ENCODE peak calls at places on chromosomes 3 and 15, in eight cellular contexts. One of them, this sample, is unnamed.

GRCh38 chr3:113747719-113748046 is 848 bp downstream of the ATP6V1A start:
- DNase-seq in tibial artery: no peak
- DNase-seq in WTC11: no peak
- DNase-seq in foreskin fibroblast: no peak
- DNase-seq in upper lobe of right lung: no peak
- DNase-seq in lower lobe of right lung: no peak
- DNase-seq in cardiac muscle cell: peak
- DNase-seq in fibroblast of lung: peak
- DNase-seq in this sample: peak

GRCh38 chr3:168933614-168934013 is 729.9 kb downstream of the MECOM start:
- DNase-seq in cardiac muscle cell: no peak
- DNase-seq in WTC11: no peak
- DNase-seq in tibial artery: no peak
- DNase-seq in fibroblast of lung: peak
- DNase-seq in foreskin fibroblast: no peak
- DNase-seq in upper lobe of right lung: no peak
- DNase-seq in lower lobe of right lung: no peak
- DNase-seq in this sample: no peak

GRCh38 chr15:57060799-57061198 is 142.4 kb downstream of the TCF12 start:
- DNase-seq in foreskin fibroblast: peak
- DNase-seq in fibroblast of lung: peak
- DNase-seq in tibial artery: no peak
- DNase-seq in lower lobe of right lung: no peak
- DNase-seq in WTC11: no peak
- DNase-seq in upper lobe of right lung: no peak
- DNase-seq in cardiac muscle cell: no peak
- DNase-seq in this sample: no peak

GRCh38 chr15:26028086-26028740 is 165.1 kb upstream of the ATP10A start:
- DNase-seq in fibroblast of lung: peak
- DNase-seq in lower lobe of right lung: no peak
- DNase-seq in foreskin fibroblast: no peak
- DNase-seq in cardiac muscle cell: no peak
- DNase-seq in upper lobe of right lung: no peak
- DNase-seq in tibial artery: no peak
- DNase-seq in WTC11: no peak
- DNase-seq in this sample: no peak

GRCh38 chr3:179852117-179852886 is 184.4 kb downstream of the PEX5L start:
- DNase-seq in foreskin fibroblast: peak
- DNase-seq in tibial artery: no peak
- DNase-seq in upper lobe of right lung: no peak
- DNase-seq in lower lobe of right lung: no peak
- DNase-seq in WTC11: peak
- DNase-seq in fibroblast of lung: peak
- DNase-seq in cardiac muscle cell: no peak
- DNase-seq in this sample: peak

GRCh38 chr3:192827208-192827607 is 90.4 kb downstream of the MB21D2 start:
- DNase-seq in lower lobe of right lung: no peak
- DNase-seq in tibial artery: no peak
- DNase-seq in cardiac muscle cell: no peak
- DNase-seq in upper lobe of right lung: no peak
- DNase-seq in WTC11: no peak
- DNase-seq in fibroblast of lung: peak
- DNase-seq in foreskin fibroblast: peak
- DNase-seq in this sample: no peak

GRCh38 chr3:144364797-144365196 is 393.2 kb downstream of the DIPK2A start:
- DNase-seq in cardiac muscle cell: no peak
- DNase-seq in WTC11: no peak
- DNase-seq in upper lobe of right lung: no peak
- DNase-seq in fibroblast of lung: peak
- DNase-seq in tibial artery: no peak
- DNase-seq in lower lobe of right lung: no peak
- DNase-seq in foreskin fibroblast: peak
- DNase-seq in this sample: no peak

GRCh38 chr15:40872791-40873526 is 1.1 kb downstream of the RHOV start:
- DNase-seq in foreskin fibroblast: no peak
- DNase-seq in cardiac muscle cell: no peak
- DNase-seq in lower lobe of right lung: no peak
- DNase-seq in upper lobe of right lung: no peak
- DNase-seq in WTC11: no peak
- DNase-seq in fibroblast of lung: no peak
- DNase-seq in tibial artery: no peak
- DNase-seq in this sample: no peak

GRCh38 chr3:22450785-22451400 is 699.9 kb upstream of the ZNF385D start:
- DNase-seq in lower lobe of right lung: no peak
- DNase-seq in cardiac muscle cell: no peak
- DNase-seq in fibroblast of lung: peak
- DNase-seq in tibial artery: no peak
- DNase-seq in WTC11: no peak
- DNase-seq in foreskin fibroblast: peak
- DNase-seq in upper lobe of right lung: no peak
- DNase-seq in this sample: no peak

GRCh38 chr15:29734917-29735572 is 87.2 kb downstream of the TJP1 start:
- DNase-seq in tibial artery: no peak
- DNase-seq in upper lobe of right lung: no peak
- DNase-seq in fibroblast of lung: peak
- DNase-seq in foreskin fibroblast: no peak
- DNase-seq in WTC11: no peak
- DNase-seq in lower lobe of right lung: no peak
- DNase-seq in cardiac muscle cell: no peak
- DNase-seq in this sample: peak

GRCh38 chr3:184346480-184346879 is 9.1 kb downstream of the FAM131A start:
- DNase-seq in lower lobe of right lung: no peak
- DNase-seq in WTC11: no peak
- DNase-seq in upper lobe of right lung: no peak
- DNase-seq in fibroblast of lung: no peak
- DNase-seq in cardiac muscle cell: no peak
- DNase-seq in tibial artery: no peak
- DNase-seq in foreskin fibroblast: no peak
- DNase-seq in this sample: no peak

GRCh38 chr3:184347321-184348056 is 10.1 kb downstream of the FAM131A start:
- DNase-seq in lower lobe of right lung: no peak
- DNase-seq in upper lobe of right lung: no peak
- DNase-seq in WTC11: no peak
- DNase-seq in fibroblast of lung: peak
- DNase-seq in tibial artery: no peak
- DNase-seq in foreskin fibroblast: peak
- DNase-seq in cardiac muscle cell: no peak
- DNase-seq in this sample: no peak

GRCh38 chr3:184348057-184348382 is 10.6 kb downstream of the FAM131A start:
- DNase-seq in WTC11: no peak
- DNase-seq in upper lobe of right lung: no peak
- DNase-seq in fibroblast of lung: no peak
- DNase-seq in cardiac muscle cell: no peak
- DNase-seq in tibial artery: no peak
- DNase-seq in lower lobe of right lung: no peak
- DNase-seq in foreskin fibroblast: no peak
- DNase-seq in this sample: no peak

GRCh38 chr3:184344579-184345350 is 7.4 kb downstream of the FAM131A start:
- DNase-seq in upper lobe of right lung: no peak
- DNase-seq in lower lobe of right lung: no peak
- DNase-seq in fibroblast of lung: no peak
- DNase-seq in foreskin fibroblast: no peak
- DNase-seq in tibial artery: no peak
- DNase-seq in cardiac muscle cell: no peak
- DNase-seq in WTC11: no peak
- DNase-seq in this sample: no peak

DNA sequence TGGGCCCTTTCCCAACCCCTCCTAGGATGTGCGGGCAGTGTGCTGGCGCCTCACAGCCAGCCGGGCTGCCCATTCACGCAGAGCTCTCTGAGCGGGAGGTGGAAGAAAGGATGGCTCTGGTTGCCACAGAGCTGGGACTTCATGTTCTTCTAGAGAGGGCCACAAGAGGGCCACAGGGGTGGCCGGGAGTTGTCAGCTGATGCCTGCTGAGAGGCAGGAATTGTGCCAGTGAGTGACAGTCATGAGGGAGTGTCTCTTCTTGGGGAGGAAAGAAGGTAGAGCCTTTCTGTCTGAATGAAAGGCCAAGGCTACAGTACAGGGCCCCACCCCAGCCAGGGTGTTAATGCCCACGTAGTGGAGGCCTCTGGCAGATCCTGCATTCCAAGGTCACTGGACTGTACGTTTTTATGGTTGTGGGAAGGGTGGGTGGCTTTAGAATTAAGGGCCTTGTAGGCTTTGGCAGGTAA is 8.3 kb downstream of the FAM131A start:
- DNase-seq in lower lobe of right lung: peak
- DNase-seq in WTC11: peak
- DNase-seq in fibroblast of lung: peak
- DNase-seq in cardiac muscle cell: peak
- DNase-seq in foreskin fibroblast: peak
- DNase-seq in tibial artery: peak
- DNase-seq in upper lobe of right lung: peak
- DNase-seq in this sample: peak
- TF ChIP-seq CTCF in lower lobe of right lung: peak
- TF ChIP-seq CTCF in WTC11: no peak
- TF ChIP-seq CTCF in fibroblast of lung: peak
- TF ChIP-seq CTCF in cardiac muscle cell: peak
- TF ChIP-seq CTCF in foreskin fibroblast: peak
- TF ChIP-seq CTCF in tibial artery: peak
- TF ChIP-seq CTCF in upper lobe of right lung: peak
- TF ChIP-seq CTCF in this sample: peak

DNA sequence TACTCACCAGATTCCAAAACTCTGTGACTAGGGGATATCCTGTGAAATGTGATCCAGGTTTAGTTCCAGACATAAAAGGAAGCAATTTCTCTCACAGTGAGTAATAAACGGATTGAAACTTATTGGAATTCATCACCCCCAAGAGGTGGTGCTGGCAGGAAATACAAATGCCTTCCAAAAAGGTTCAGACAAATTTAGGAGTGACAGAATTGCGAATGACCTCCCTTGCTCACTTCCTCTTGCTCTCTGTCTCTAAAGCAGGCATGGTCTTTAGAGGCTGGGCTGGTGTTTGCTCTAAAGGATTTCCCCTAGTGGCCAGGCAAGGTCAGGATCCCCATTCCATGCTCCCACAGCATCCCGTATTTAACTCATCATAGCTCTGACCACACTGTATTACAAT is 449.4 kb upstream of the PPP2R3A start:
- DNase-seq in fibroblast of lung: peak
- DNase-seq in tibial artery: no peak
- DNase-seq in upper lobe of right lung: no peak
- DNase-seq in WTC11: peak
- DNase-seq in cardiac muscle cell: peak
- DNase-seq in lower lobe of right lung: no peak
- DNase-seq in foreskin fibroblast: peak
- DNase-seq in this sample: no peak
- TF ChIP-seq CTCF in fibroblast of lung: peak
- TF ChIP-seq CTCF in tibial artery: no peak
- TF ChIP-seq CTCF in upper lobe of right lung: no peak
- TF ChIP-seq CTCF in WTC11: no peak
- TF ChIP-seq CTCF in cardiac muscle cell: no peak
- TF ChIP-seq CTCF in lower lobe of right lung: no peak
- TF ChIP-seq CTCF in foreskin fibroblast: peak
- TF ChIP-seq CTCF in this sample: no peak

GRCh38 chr3:160564949-160565441 is 376 bp downstream of the KPNA4 start:
- DNase-seq in fibroblast of lung: peak
- DNase-seq in cardiac muscle cell: peak
- DNase-seq in foreskin fibroblast: peak
- DNase-seq in lower lobe of right lung: peak
- DNase-seq in WTC11: peak
- DNase-seq in upper lobe of right lung: peak
- DNase-seq in tibial artery: no peak
- DNase-seq in this sample: peak

GRCh38 chr3:160562952-160563351 is 2.4 kb downstream of the KPNA4 start:
- DNase-seq in fibroblast of lung: no peak
- DNase-seq in tibial artery: no peak
- DNase-seq in WTC11: no peak
- DNase-seq in upper lobe of right lung: no peak
- DNase-seq in cardiac muscle cell: no peak
- DNase-seq in lower lobe of right lung: no peak
- DNase-seq in foreskin fibroblast: no peak
- DNase-seq in this sample: no peak

GRCh38 chr3:160565442-160566403 is at the start of gene KPNA4:
- DNase-seq in WTC11: peak
- DNase-seq in foreskin fibroblast: peak
- DNase-seq in lower lobe of right lung: peak
- DNase-seq in cardiac muscle cell: peak
- DNase-seq in fibroblast of lung: peak
- DNase-seq in tibial artery: peak
- DNase-seq in upper lobe of right lung: peak
- DNase-seq in this sample: peak

GRCh38 chr3:160566499-160566898 is 1.1 kb upstream of the KPNA4 start:
- DNase-seq in fibroblast of lung: no peak
- DNase-seq in WTC11: no peak
- DNase-seq in cardiac muscle cell: no peak
- DNase-seq in upper lobe of right lung: no peak
- DNase-seq in foreskin fibroblast: no peak
- DNase-seq in lower lobe of right lung: no peak
- DNase-seq in tibial artery: no peak
- DNase-seq in this sample: no peak

DNA sequence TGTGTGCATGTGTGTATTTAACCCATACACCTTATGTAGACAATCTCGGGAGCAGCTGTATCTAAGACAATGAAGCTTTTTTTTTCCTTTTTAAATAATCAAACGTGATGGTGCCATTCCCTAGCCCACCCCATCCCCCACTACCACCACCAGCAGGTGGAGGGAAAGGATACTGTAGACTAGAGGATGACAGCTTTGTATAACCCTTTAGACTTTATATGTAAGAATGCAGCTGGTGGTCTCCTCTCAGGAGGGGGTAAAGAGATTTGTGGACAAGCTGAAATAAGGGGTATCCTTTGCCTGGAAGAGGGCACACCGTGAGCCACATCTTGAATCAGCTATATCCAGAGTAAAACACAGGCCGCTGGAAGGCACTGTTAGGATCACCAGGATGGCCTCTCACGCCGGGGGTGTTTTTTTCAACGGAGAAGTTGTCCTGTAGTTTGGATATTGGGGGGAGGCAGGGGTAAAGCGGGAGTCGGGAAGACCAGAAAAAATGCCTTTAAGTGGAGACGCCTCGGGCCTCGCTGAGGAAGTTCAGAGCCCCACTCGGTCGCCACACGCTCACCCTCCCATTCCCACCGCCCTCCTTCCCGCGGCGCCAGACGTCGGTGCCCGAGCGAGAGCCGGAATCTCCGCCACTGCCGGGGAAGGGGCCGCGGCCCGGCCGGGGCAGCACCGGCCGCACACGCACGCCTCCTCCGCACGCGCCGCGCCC is 1.0 kb downstream of the KPNA4 start:
- DNase-seq in tibial artery: peak
- DNase-seq in WTC11: no peak
- DNase-seq in fibroblast of lung: no peak
- DNase-seq in foreskin fibroblast: no peak
- DNase-seq in lower lobe of right lung: peak
- DNase-seq in cardiac muscle cell: peak
- DNase-seq in upper lobe of right lung: peak
- DNase-seq in this sample: peak
- TF ChIP-seq CTCF in tibial artery: no peak
- TF ChIP-seq CTCF in WTC11: no peak
- TF ChIP-seq CTCF in fibroblast of lung: no peak
- TF ChIP-seq CTCF in foreskin fibroblast: peak
- TF ChIP-seq CTCF in lower lobe of right lung: no peak
- TF ChIP-seq CTCF in cardiac muscle cell: no peak
- TF ChIP-seq CTCF in upper lobe of right lung: no peak
- TF ChIP-seq CTCF in this sample: no peak

DNA sequence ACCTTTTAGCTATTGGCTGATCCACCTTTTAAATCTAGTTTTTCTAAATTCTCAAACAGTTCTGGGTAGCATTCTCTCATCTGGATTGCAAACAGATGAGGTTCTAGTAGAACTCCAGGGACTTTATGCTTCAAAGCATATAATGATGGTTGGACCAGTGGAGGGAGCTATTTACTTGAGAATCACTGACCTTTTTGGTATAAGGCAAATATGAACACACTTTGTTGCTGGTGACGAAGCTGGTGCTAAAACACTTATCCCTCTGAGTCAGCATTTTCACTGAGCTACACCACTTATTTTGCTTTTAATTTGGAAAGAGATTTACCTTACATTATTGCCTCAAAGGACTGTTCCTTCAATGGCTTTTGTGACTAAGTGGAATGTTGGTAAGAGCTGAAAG is 58.6 kb upstream of the SLITRK3 start:
- DNase-seq in WTC11: no peak
- DNase-seq in fibroblast of lung: peak
- DNase-seq in tibial artery: no peak
- DNase-seq in foreskin fibroblast: no peak
- DNase-seq in lower lobe of right lung: no peak
- DNase-seq in upper lobe of right lung: no peak
- DNase-seq in cardiac muscle cell: peak
- DNase-seq in this sample: peak
- TF ChIP-seq CTCF in WTC11: no peak
- TF ChIP-seq CTCF in fibroblast of lung: no peak
- TF ChIP-seq CTCF in tibial artery: no peak
- TF ChIP-seq CTCF in foreskin fibroblast: no peak
- TF ChIP-seq CTCF in lower lobe of right lung: no peak
- TF ChIP-seq CTCF in upper lobe of right lung: no peak
- TF ChIP-seq CTCF in cardiac muscle cell: peak
- TF ChIP-seq CTCF in this sample: peak

This sample was measured in GM12865.